ENCODE peak calls at places on chromosomes 6 and 20, in six cellular contexts. D is IMR-90; N is SJCRH30; A is CD8-positive, alpha-beta T cell; G is hepatocyte; W is ascending aorta. S is an unnamed sample.

GRCh38 chr6:33856655-33857054 is 52.9 kb upstream of the MLN start:
- DNase-seq in D (no peak), N (no peak), A (peak; percentile 64), G (no peak), W (no peak), S (no peak)

GRCh38 chr6:87763901-87764300 is 61.9 kb upstream of the AKIRIN2 start:
- DNase-seq in D (no peak), N (no peak), A (no peak), G (no peak), W (no peak), S (no peak)

GRCh38 chr6:3195695-3196497 is 31.6 kb downstream of the TUBB2B start:
- DNase-seq in D (no peak), N (peak; percentile 73), A (no peak), G (no peak), W (no peak), S (peak; percentile 100)

GRCh38 chr6:56420296-56420695 is 172.9 kb upstream of the COL21A1 start:
- DNase-seq in D (no peak), N (no peak), A (no peak), G (no peak), W (no peak), S (no peak)

GRCh38 chr6:451336-451735 is 59.8 kb downstream of the IRF4 start:
- DNase-seq in D (no peak), N (no peak), A (no peak), G (no peak), W (no peak), S (no peak)

GRCh38 chr6:55445648-55446204 is 118.5 kb downstream of the GFRAL start:
- DNase-seq in D (peak; percentile 45), N (peak; percentile 73), A (no peak), G (peak; percentile 56), W (no peak), S (no peak)

GRCh38 chr6:4101298-4101697 is 22.4 kb upstream of the FAM217A start:
- DNase-seq in D (no peak), N (no peak), A (no peak), G (no peak), W (no peak), S (no peak)

GRCh38 chr6:10518461-10519216 is 2.5 kb upstream of the GCNT2 start:
- DNase-seq in D (peak; percentile 20), N (no peak), A (no peak), G (peak; percentile 45), W (no peak), S (no peak)

GRCh38 chr6:144467921-144468320 is 182.8 kb downstream of the UTRN start:
- DNase-seq in D (no peak), N (no peak), A (no peak), G (no peak), W (no peak), S (no peak)

GRCh38 chr6:163985710-163986109 is 571.2 kb downstream of the QKI start:
- DNase-seq in D (peak; percentile 5), N (no peak), A (no peak), G (no peak), W (no peak), S (no peak)

GRCh38 chr6:99592900-99593299 is 13.7 kb upstream of the PRDM13 start:
- DNase-seq in D (no peak), N (no peak), A (no peak), G (no peak), W (no peak), S (no peak)

GRCh38 chr20:61256365-61256764 is 4.3 kb downstream of the CDH4 start:
- DNase-seq in D (no peak), N (no peak), A (no peak), G (no peak), W (no peak), S (no peak)

GRCh38 chr6:66103354-66103753 is 396.3 kb upstream of the EYS start:
- DNase-seq in D (no peak), N (no peak), A (no peak), G (no peak), W (no peak), S (no peak)

GRCh38 chr20:6768228-6769185 is 1.0 kb downstream of the BMP2 start:
- DNase-seq in D (peak; percentile 4), N (no peak), A (no peak), G (peak; percentile 37), W (no peak), S (no peak)

GRCh38 chr6:127031511-127031910 is 87.0 kb upstream of the RSPO3 start:
- DNase-seq in D (no peak), N (peak; percentile 40), A (no peak), G (no peak), W (no peak), S (no peak)

GRCh38 chr6:34795836-34796425 is 4.0 kb downstream of the BLTP3A start:
- DNase-seq in D (peak; percentile 64), N (no peak), A (no peak), G (peak; percentile 33), W (no peak), S (no peak)

GRCh38 chr6:44023586-44024454 is 103.4 kb downstream of the MRPL14 start:
- DNase-seq in D (no peak), N (no peak), A (no peak), G (no peak), W (no peak), S (peak; percentile 8)

GRCh38 chr6:57123111-57123510 is 33.1 kb downstream of the ZNF451 start:
- DNase-seq in D (no peak), N (no peak), A (no peak), G (no peak), W (no peak), S (no peak)

GRCh38 chr20:36549628-36549941 is 8.3 kb downstream of the MYL9 start:
- DNase-seq in D (no peak), N (no peak), A (no peak), G (no peak), W (no peak), S (no peak)

GRCh38 chr20:38418509-38419204 is 16.5 kb downstream of the SNHG17 start:
- DNase-seq in D (peak; percentile 40), N (peak; percentile 59), A (no peak), G (no peak), W (no peak), S (peak; percentile 19)

GRCh38 chr20:47007826-47008655 is 113.4 kb downstream of the EYA2 start:
- DNase-seq in D (no peak), N (peak; percentile 99), A (no peak), G (no peak), W (no peak), S (peak; percentile 69)

GRCh38 chr6:116866281-116866871 is 10.7 kb upstream of the RFX6 start:
- DNase-seq in D (peak; percentile 2), N (no peak), A (no peak), G (no peak), W (no peak), S (no peak)

GRCh38 chr6:35439308-35439707 is 12.8 kb upstream of the FANCE start:
- DNase-seq in D (no peak), N (no peak), A (no peak), G (no peak), W (no peak), S (peak; percentile 77)

GRCh38 chr6:74606488-74607135 is 599.2 kb downstream of the COL12A1 start:
- DNase-seq in D (peak; percentile 96), N (no peak), A (no peak), G (no peak), W (no peak), S (no peak)

GRCh38 chr6:32152414-32153251 is 894 bp upstream of the PRRT1 start:
- DNase-seq in D (peak; percentile 41), N (peak; percentile 57), A (no peak), G (peak; percentile 62), W (no peak), S (no peak)

GRCh38 chr6:146913842-146914562 is 290.2 kb upstream of the STXBP5 start:
- DNase-seq in D (peak; percentile 99), N (peak; percentile 95), A (no peak), G (peak; percentile 91), W (peak; percentile 31), S (no peak)

GRCh38 chr20:835220-836045 is 1.9 kb downstream of the FAM110A start:
- DNase-seq in D (no peak), N (peak; percentile 96), A (no peak), G (no peak), W (no peak), S (peak; percentile 47)

GRCh38 chr6:125945378-125946141 is 11.0 kb upstream of the HINT3 start:
- DNase-seq in D (peak; percentile 82), N (no peak), A (no peak), G (peak; percentile 52), W (no peak), S (no peak)

GRCh38 chr6:144055121-144055931 is 40.0 kb downstream of the SF3B5 start:
- DNase-seq in D (no peak), N (no peak), A (peak; percentile 47), G (no peak), W (no peak), S (no peak)

GRCh38 chr20:19004975-19005374 is 191.4 kb downstream of the SCP2D1 start:
- DNase-seq in D (no peak), N (no peak), A (no peak), G (no peak), W (no peak), S (no peak)

GRCh38 chr20:36344517-36345132 is 38.5 kb downstream of the DLGAP4 start:
- DNase-seq in D (peak; percentile 42), N (peak; percentile 87), A (no peak), G (peak; percentile 85), W (no peak), S (no peak)

GRCh38 chr20:3021777-3022176 is 21.6 kb upstream of the GNRH2 start:
- DNase-seq in D (no peak), N (no peak), A (no peak), G (no peak), W (no peak), S (no peak)
- H3K36me3 ChIP-seq in D (peaks cover 36% of the 10 kb centered on the region), N (peaks cover 29% of the 10 kb centered on the region), A (peaks cover 35% of the 10 kb centered on the region), G (no peaks in the 10 kb centered on the region), W (peaks cover 60% of the 10 kb centered on the region), S (peaks cover 43% of the 10 kb centered on the region)

DNA sequence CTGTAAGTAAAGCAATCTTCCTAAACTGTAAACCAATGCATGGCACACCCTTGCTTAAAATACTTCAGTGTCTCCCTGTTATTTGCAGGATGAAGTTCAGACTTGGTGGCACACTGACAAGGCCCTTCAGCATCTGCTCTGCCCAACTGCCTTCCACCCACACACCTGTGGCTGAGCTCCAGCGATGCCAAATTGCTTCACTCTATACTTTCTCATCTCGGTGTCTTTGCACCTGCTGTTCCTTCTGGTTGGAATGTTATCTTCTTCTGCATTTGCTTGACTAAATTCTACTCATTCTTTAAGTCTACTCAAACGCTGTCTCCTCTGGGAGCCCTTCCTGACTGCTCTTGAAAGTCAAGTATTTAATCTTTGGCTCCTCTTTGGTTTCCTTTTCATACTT is 100.1 kb upstream of the SUPT3H start:
- DNase-seq in D (no peak), N (no peak), A (no peak), G (no peak), W (no peak), S (no peak)
- H3K27ac ChIP-seq in D (no peak overlapping the region), N (no peak overlapping the region), A (no peak overlapping the region), G (no peak overlapping the region), W (no peak overlapping the region), S (no peak overlapping the region)

GRCh38 chr6:30657454-30657853 is 10.5 kb downstream of the C6orf136 start:
- DNase-seq in D (no peak), N (no peak), A (no peak), G (no peak), W (no peak), S (no peak)
- H3K36me3 ChIP-seq in D (peaks cover 76% of the 10 kb centered on the region), N (peaks cover 33% of the 10 kb centered on the region), A (peaks cover 68% of the 10 kb centered on the region), G (peaks cover 5% of the 10 kb centered on the region), W (peaks cover 85% of the 10 kb centered on the region), S (peaks cover 99% of the 10 kb centered on the region)

DNA sequence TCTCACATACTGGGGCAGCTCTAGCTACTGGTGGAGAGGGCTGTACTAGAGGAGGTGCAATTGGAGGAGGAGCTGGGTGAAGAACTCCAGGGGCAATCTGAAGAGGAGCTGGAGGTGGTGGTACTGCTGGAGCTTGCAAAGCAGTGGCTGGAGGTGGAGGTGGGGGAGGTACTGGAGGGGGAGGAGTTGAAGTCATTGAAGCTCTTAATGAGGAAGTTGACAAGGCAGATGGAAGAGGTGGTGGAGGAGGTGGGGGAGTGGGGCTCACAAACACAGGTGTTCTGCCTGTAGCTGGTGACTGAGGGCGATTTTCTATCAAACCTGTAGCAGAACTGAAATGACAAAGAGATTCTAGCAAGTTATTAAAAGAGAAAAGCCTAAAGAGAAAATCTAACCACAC is 77.6 kb downstream of the WASF1 start:
- DNase-seq in D (no peak), N (no peak), A (no peak), G (no peak), W (no peak), S (no peak)
- H3K27ac ChIP-seq in D (no peak overlapping the region), N (no peak overlapping the region), A (no peak overlapping the region), G (no peak overlapping the region), W (no peak overlapping the region), S (no peak overlapping the region)